ENCODE peak calls at places on chromosomes 11 and 22, in four cellular contexts. J, O, K and I are unnamed samples.

GRCh38 chr11:67610302-67610868 is 3.6 kb downstream of the NDUFV1 start:
- DNase-seq in J (no peak), O (no peak), K (no peak), I (no peak)

GRCh38 chr11:118898400-118899295 is 15.0 kb downstream of the CXCR5 start:
- DNase-seq in J (no peak), O (no peak), K (no peak), I (no peak)

GRCh38 chr11:132520199-132520598 is 1012.1 kb downstream of the OPCML start:
- DNase-seq in J (no peak), O (peak), K (no peak), I (no peak)

GRCh38 chr22:23856721-23857605 is 712 bp upstream of the SLC2A11 start:
- DNase-seq in J (no peak), O (peak), K (no peak), I (no peak)

GRCh38 chr11:75499423-75500305 is 26.1 kb downstream of the GDPD5 start:
- DNase-seq in J (peak), O (peak), K (no peak), I (peak)

GRCh38 chr11:2801711-2802388 is 83.7 kb downstream of the CDKN1C start:
- DNase-seq in J (no peak), O (no peak), K (no peak), I (no peak)

GRCh38 chr22:27876684-27877083 is 42.4 kb downstream of the PITPNB start:
- DNase-seq in J (no peak), O (peak), K (no peak), I (no peak)

GRCh38 chr11:46697723-46698122 is 2.7 kb downstream of the ARHGAP1 start:
- DNase-seq in J (no peak), O (no peak), K (no peak), I (no peak)

GRCh38 chr22:37167176-37167980 is 17.7 kb upstream of the IL2RB start:
- DNase-seq in J (no peak), O (no peak), K (no peak), I (no peak)

GRCh38 chr11:75639752-75640151 is 29.1 kb downstream of the MAP6 start:
- DNase-seq in J (peak), O (peak), K (no peak), I (no peak)

GRCh38 chr11:41983458-41983857 is 524.0 kb upstream of the LRRC4C start:
- DNase-seq in J (no peak), O (peak), K (no peak), I (no peak)

GRCh38 chr22:49216579-49216978 is 611.1 kb downstream of the BRD1 start:
- DNase-seq in J (no peak), O (no peak), K (no peak), I (no peak)

GRCh38 chr22:26377170-26377825 is 51.8 kb upstream of the ASPHD2 start:
- DNase-seq in J (no peak), O (no peak), K (no peak), I (no peak)

GRCh38 chr22:38770257-38770949 is 14.6 kb upstream of the SUN2 start:
- DNase-seq in J (no peak), O (no peak), K (no peak), I (no peak)

GRCh38 chr11:66112041-66112491 is 42.0 kb downstream of the PACS1 start:
- DNase-seq in J (no peak), O (no peak), K (no peak), I (no peak)

GRCh38 chr11:73399159-73400090 is 23.2 kb downstream of the RELT start:
- DNase-seq in J (no peak), O (no peak), K (no peak), I (no peak)

GRCh38 chr11:61270354-61271070 is 24.6 kb downstream of the VWCE start:
- DNase-seq in J (peak), O (peak), K (no peak), I (no peak)

GRCh38 chr22:28034760-28035401 is 115.8 kb upstream of the PITPNB start:
- DNase-seq in J (no peak), O (peak), K (no peak), I (no peak)

GRCh38 chr11:116595305-116595880 is 177.4 kb downstream of the BUD13 start:
- DNase-seq in J (no peak), O (no peak), K (no peak), I (no peak)

GRCh38 chr11:75429902-75430691 is 2.9 kb downstream of the KLHL35 start:
- DNase-seq in J (peak), O (peak), K (no peak), I (peak)

DNA sequence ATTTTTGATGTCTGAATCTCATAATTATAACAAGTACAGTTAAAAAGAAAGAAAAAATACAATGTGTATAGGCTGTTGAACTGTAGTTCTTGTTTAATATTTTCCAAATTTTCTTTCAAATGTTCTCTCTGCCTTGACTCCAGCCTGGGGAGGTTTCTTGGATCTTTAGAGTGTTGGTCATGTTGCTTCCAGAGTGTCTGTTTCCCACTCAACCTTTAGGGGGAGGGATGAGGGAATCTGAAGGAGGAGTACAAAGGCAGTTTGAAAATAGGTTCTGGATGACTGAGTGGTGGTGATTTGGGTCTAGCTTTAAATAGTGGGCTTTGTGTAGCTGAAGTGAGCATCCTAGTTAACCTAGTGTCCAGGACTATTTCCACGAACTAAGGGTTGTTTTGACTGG is 2.0 kb downstream of the CTNND1 start:
- DNase-seq in J (no peak), O (peak), K (no peak), I (no peak)
- TF ChIP-seq CTCF in J (peak), O (peak), K (peak), I (peak)

DNA sequence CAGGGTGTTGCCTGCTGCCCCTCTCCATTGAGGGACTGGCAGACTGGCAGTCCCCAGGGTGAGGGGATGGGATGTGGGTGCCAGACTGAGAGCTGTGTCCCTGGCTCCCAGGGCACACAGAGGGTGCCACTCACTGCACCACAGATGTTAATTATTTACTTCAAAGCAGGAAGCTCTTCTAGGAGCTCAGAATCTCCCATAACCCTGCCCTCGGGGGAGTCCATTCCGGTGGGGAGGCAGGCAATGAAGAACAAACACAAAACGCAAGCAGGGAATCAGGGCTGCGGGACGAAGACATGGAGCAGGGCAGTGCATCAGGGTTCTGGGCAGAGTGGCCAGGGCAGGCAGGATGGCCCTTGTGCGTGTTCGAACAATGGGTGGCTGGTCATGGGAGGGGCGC is 24.4 kb upstream of the FLRT1 start:
- DNase-seq in J (no peak), O (no peak), K (no peak), I (no peak)
- H3K4me3 ChIP-seq in J (no peak), O (no peak), K (no peak), I (no peak)

GRCh38 chr11:126390418-126390817 is 34.9 kb downstream of the ST3GAL4 start:
- DNase-seq in J (no peak), O (no peak), K (no peak), I (no peak)
- TF ChIP-seq CTCF in J (no peak), O (no peak), K (no peak), I (no peak)

DNA sequence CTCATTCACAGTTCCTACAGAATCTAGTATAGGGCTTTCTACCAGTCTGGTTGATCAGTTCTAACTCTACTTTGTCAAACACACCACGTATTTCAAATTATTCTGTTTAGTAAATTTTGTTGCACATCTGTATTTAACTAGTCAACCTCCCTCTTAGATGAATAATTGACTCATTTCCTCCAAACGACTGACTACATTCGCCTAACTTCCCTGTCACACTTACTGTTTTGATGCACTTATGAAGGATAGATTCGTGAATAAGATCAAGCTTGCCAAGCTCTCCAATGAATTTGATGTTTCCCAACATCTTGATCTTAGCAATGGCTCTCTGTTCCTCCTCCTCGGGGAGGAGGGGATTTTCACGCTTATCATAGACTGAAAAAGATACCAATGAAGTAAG is 5.0 kb downstream of the EIF4G2 start:
- DNase-seq in J (no peak), O (no peak), K (no peak), I (no peak)
- H3K4me3 ChIP-seq in J (no peak), O (no peak), K (no peak), I (no peak)

DNA sequence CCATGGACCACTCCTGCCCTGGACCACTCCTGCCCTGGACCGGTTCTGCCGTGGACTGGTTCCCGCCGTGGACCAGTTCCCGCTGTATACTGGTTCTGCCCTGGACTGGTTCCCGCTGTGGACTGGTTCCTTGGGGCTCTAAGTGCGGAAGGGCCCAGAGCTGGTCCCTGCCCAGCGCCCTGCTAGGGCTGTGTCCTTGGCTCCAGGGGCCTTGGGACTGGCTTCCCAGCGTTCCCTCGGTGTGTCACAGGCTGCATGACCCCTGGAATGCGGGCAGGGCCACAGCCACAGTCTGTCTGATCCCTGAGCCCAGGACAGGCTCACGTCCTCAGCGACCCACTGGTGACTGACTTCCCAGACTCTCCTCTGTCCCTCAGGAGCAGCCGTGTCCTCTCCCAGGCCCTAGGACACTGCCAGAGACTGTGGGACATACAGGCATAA is 412.2 kb downstream of the TBC1D22A start:
- DNase-seq in J (no peak), O (no peak), K (no peak), I (no peak)
- TF ChIP-seq CTCF in J (no peak), O (no peak), K (no peak), I (no peak)

DNA sequence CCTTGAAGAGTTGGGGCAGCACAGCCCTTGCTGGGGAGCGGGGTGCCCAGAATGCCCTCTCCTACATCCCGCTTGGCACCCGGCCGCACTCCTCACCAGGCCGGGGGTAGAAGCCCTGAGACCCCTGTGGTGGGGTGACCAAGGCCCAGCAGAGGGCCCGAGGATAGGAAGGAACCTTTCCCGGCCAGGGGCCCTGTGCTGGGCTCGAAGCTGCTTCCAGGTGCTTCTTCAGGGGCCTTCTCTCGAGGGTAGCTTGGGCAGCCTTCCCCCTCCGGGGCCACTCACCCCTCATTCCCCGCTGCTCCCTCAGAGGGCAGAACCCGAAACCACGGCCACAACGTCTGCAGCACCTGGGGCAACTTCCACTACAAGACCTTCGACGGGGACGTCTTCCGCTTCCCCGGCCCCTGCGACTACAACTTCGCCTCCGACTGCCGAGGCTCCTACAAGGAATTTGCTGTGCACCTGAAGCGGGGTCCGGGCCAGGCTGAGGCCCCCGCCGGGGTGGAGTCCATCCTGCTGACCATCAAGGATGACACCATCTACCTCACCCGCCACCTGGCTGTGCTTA is 752 bp downstream of the MUC2 start:
- DNase-seq in J (no peak), O (no peak), K (no peak), I (no peak)
- H3K4me3 ChIP-seq in J (no peak), O (no peak), K (no peak), I (no peak)

DNA sequence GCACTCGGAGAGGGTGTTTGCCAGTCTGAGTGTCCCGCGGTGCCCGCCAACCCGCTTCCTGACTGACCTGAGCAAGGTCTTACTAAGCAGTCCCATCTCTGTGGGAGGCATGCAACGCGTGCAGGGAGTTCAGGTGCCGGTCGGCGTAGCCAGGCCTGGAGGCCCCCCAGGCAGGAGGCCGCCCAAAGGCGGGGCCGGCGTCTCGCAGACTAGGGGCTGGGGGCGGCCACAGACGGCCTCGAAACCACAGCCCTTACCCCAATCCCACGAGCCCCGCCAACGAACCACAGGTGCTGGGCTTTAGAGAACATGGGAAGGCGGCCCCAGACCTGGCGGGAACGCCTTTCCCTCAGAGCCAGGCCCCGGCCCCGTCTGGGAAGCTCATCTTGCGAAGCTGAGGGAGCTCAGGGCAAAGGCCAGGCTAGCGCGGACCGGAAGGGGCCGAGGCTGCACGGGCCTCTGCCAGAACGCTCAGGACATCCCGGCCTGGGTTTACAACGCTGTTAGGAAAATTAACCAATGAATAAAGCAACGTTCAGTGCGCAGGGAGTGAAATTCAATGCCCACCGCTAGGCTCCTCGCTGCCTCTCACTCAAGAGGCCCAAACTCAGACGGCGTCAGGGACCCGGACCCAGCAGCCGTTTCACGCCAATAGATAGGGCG is 2.1 kb upstream of the MTFP1 start:
- DNase-seq in J (no peak), O (no peak), K (no peak), I (no peak)
- TF ChIP-seq CTCF in J (no peak), O (peak), K (no peak), I (no peak)

GRCh38 chr11:70271635-70271953 is 1.1 kb downstream of the PPFIA1 start:
- DNase-seq in J (no peak), O (no peak), K (no peak), I (no peak)
- H3K4me3 ChIP-seq in J (peak), O (peak), K (peak), I (peak)

DNA sequence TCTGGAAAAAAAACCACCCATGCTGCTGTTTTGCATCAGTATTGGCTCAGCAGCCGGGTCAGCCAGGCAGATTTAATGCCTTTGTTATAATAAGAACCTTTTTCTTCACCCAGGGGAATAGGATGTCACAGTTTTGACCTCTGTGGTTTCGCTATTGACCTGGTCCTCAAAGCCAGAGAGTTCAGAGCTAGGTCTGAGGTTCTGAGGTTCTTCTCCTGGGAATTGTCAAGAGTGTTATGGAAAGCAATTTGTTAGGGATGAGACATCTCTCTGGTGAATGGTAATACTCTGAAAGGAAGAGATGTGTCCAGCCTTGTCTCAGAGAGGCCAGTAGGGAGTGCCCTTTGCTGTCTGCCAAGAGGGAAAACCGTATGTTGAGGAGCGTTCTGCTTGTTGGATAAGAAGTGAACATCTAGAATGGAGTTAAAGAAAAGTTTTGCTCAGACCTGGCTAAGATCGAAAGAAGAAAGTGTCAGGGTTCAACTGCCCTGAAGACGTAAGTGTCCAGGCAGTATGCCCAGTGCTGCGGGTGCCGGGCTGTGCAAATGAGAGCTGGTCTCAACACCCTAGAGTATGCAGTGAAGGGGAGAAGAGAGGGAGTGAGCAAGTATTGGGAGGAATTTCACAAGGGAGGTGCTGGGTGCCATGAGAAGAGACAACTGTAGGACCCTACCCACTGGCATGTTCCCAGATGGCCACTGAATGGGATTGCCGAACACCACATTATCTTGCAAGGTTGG is 150.9 kb upstream of the TTC12 start:
- DNase-seq in J (no peak), O (no peak), K (no peak), I (no peak)
- TF ChIP-seq CTCF in J (no peak), O (no peak), K (no peak), I (no peak)

DNA sequence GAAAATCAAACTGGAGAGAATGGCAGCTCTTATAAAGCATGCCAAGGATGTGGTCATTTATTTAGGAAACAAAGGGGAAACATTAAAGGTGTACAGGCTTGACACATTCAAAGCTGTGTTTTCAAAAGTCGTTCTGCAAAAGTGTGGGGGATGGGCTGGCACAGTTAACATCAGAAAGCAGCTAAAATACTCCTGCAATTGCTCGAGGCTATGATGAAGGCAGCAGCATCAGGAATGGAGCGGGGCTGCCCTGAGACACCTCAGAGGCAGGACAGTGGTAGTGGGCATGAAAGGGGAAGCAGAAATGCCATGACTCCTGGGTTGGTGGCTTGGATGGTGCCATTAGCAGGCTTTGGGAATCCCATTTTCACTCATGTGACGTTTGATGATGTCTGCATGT is 701 bp downstream of the NCAPD3 start:
- DNase-seq in J (no peak), O (no peak), K (no peak), I (no peak)
- H3K4me3 ChIP-seq in J (peak), O (peak), K (peak), I (peak)